ENCODE peak calls at places on chromosomes 7 and 10, in ten cellular contexts. M is ovary; H is GM04504; V is stimulated activated CD8-positive, alpha-beta memory T cell treated with anti-CD3 and anti-CD28 coated beads, Interleukin-2, amount 100 ng/mL, for 1 hour; G is GM12892; N is hypothalamus; U is HTR-8/SVneo; P is stimulated activated CD4-positive, alpha-beta T cell treated with anti-CD3 and anti-CD28 coated beads, Interleukin-1b, Interleukin-23, amount 100 ng/mL, for 24 hours; C is LoVo; Y is activated naive CD8-positive, alpha-beta T cell treated with anti-CD3 and anti-CD28 coated beads for 36 hours. A is an unnamed sample.

GRCh38 chr10:46525824-46526681 is 30.4 kb downstream of the GPRIN2 start:
- DNase-seq in P (no peak), M (peak; percentile 16), U (no peak), Y (no peak), G (no peak), N (no peak), V (no peak), C (no peak), H (no peak), A (no peak)

GRCh38 chr7:114939484-114940097 is 17.7 kb downstream of the MDFIC start:
- DNase-seq in Y (no peak), N (no peak), P (no peak), C (no peak), G (no peak), M (no peak), V (no peak), H (no peak), U (no peak), A (no peak)

GRCh38 chr10:122122493-122122892 is 133.5 kb downstream of the TACC2 start:
- DNase-seq in Y (no peak), V (no peak), G (no peak), C (no peak), N (no peak), M (no peak), H (no peak), P (no peak), U (no peak), A (no peak)

GRCh38 chr10:114709966-114710365 is 51.9 kb upstream of the ABLIM1 start:
- DNase-seq in G (no peak), C (no peak), U (no peak), Y (no peak), P (no peak), N (no peak), H (no peak), M (no peak), V (no peak), A (no peak)

GRCh38 chr7:5488286-5488878 is 64.7 kb upstream of the TNRC18 start:
- DNase-seq in Y (no peak), P (no peak), V (no peak), G (no peak), N (no peak), M (no peak), U (no peak), H (no peak), C (no peak), A (no peak)

GRCh38 chr10:97138174-97138573 is 47.6 kb downstream of the SLIT1 start:
- DNase-seq in N (no peak), P (no peak), G (no peak), Y (no peak), H (no peak), M (no peak), U (no peak), C (no peak), V (no peak), A (no peak)

GRCh38 chr10:60728056-60728455 is 50.2 kb upstream of the CDK1 start:
- DNase-seq in H (no peak), Y (no peak), U (no peak), G (no peak), V (no peak), M (no peak), N (no peak), P (no peak), C (no peak), A (no peak)

GRCh38 chr7:30660331-30661255 is 21.7 kb downstream of the CRHR2 start:
- DNase-seq in U (no peak), H (no peak), G (no peak), C (no peak), Y (no peak), P (no peak), V (no peak), M (no peak), N (no peak), A (no peak)

GRCh38 chr7:3082831-3083230 is 39.2 kb upstream of the CARD11 start:
- DNase-seq in H (no peak), C (no peak), G (no peak), U (no peak), V (no peak), P (no peak), N (no peak), Y (no peak), M (no peak), A (peak; percentile 29)

GRCh38 chr10:22631646-22632278 is 82.6 kb downstream of the PIP4K2A start:
- DNase-seq in N (peak; percentile 31), V (no peak), M (no peak), C (no peak), Y (no peak), G (no peak), U (no peak), P (no peak), H (no peak), A (no peak)

GRCh38 chr7:135190703-135191102 is 20.2 kb upstream of the CYREN start:
- DNase-seq in N (no peak), G (no peak), U (no peak), C (no peak), V (no peak), Y (no peak), P (no peak), M (no peak), H (no peak), A (no peak)

GRCh38 chr10:3226960-3227724 is 54.6 kb upstream of the PITRM1 start:
- DNase-seq in C (peak; percentile 34), Y (no peak), P (no peak), G (no peak), N (no peak), V (no peak), M (no peak), U (peak; percentile 53), H (peak; percentile 56), A (no peak)

GRCh38 chr7:135980665-135981180 is 3.6 kb upstream of the MTPN start:
- DNase-seq in C (peak; percentile 54), U (no peak), G (no peak), V (peak; percentile 20), N (no peak), M (no peak), P (no peak), Y (peak; percentile 47), H (peak; percentile 42), A (peak; percentile 54)

GRCh38 chr10:75272896-75273295 is 37.1 kb upstream of the COMTD1 start:
- DNase-seq in U (no peak), H (no peak), P (no peak), V (no peak), G (no peak), C (no peak), Y (no peak), N (no peak), M (no peak), A (no peak)

GRCh38 chr7:636396-636795 is 90.1 kb upstream of the DNAAF5 start:
- DNase-seq in P (no peak), M (peak; percentile 28), U (peak; percentile 87), G (no peak), V (peak; percentile 16), N (no peak), Y (no peak), H (no peak), C (no peak), A (peak; percentile 81)

GRCh38 chr7:128843938-128844621 is 13.9 kb downstream of the FLNC start:
- DNase-seq in C (no peak), H (no peak), V (no peak), P (no peak), G (no peak), M (no peak), Y (no peak), N (no peak), U (no peak), A (no peak)

GRCh38 chr10:7567896-7568295 is 98.9 kb downstream of the ITIH5 start:
- DNase-seq in C (no peak), M (peak; percentile 14), N (no peak), U (no peak), P (no peak), V (no peak), G (no peak), H (no peak), Y (no peak), A (no peak)

GRCh38 chr7:81715984-81716588 is 53.8 kb downstream of the HGF start:
- DNase-seq in C (peak; percentile 28), H (no peak), U (no peak), M (no peak), G (no peak), V (no peak), Y (no peak), P (no peak), N (no peak), A (no peak)

GRCh38 chr7:123748171-123748733 is 551 bp downstream of the WASL start:
- DNase-seq in C (peak; percentile 43), N (no peak), P (peak; percentile 4), G (no peak), H (no peak), Y (peak; percentile 41), V (no peak), M (peak; percentile 62), U (no peak), A (no peak)

GRCh38 chr10:95341716-95342130 is 50.9 kb upstream of the PDLIM1 start:
- DNase-seq in C (no peak), Y (no peak), M (no peak), H (peak; percentile 39), U (no peak), V (no peak), N (no peak), P (no peak), G (no peak), A (no peak)

GRCh38 chr7:40297741-40298311 is 163.0 kb downstream of the SUGCT start:
- DNase-seq in H (no peak), Y (no peak), N (no peak), G (no peak), P (no peak), C (no peak), V (no peak), M (no peak), U (no peak), A (no peak)

GRCh38 chr7:151882734-151883133 is 5.8 kb upstream of the PRKAG2 start:
- DNase-seq in G (no peak), U (no peak), Y (no peak), C (no peak), H (no peak), P (no peak), V (no peak), M (no peak), N (no peak), A (no peak)

GRCh38 chr10:69383485-69384089 is 33.1 kb downstream of the TACR2 start:
- DNase-seq in U (no peak), H (peak; percentile 62), M (no peak), C (no peak), G (no peak), V (no peak), P (no peak), Y (no peak), N (no peak), A (peak; percentile 68)

GRCh38 chr7:43076189-43076605 is 36.2 kb upstream of the HECW1 start:
- DNase-seq in U (no peak), G (no peak), N (no peak), V (no peak), H (peak; percentile 28), C (no peak), M (no peak), P (no peak), Y (peak; percentile 21), A (peak; percentile 29)

GRCh38 chr7:7898155-7898554 is 70.4 kb upstream of the GLCCI1 start:
- DNase-seq in Y (no peak), N (no peak), M (no peak), V (no peak), C (no peak), G (no peak), P (no peak), U (no peak), H (no peak), A (no peak)

GRCh38 chr10:130739016-130739756 is 572.3 kb downstream of the TCERG1L start:
- DNase-seq in M (peak; percentile 10), G (no peak), N (no peak), P (no peak), V (no peak), H (no peak), Y (no peak), U (no peak), C (no peak), A (no peak)

GRCh38 chr10:110005716-110006115 is 2.1 kb upstream of the ADD3 start:
- DNase-seq in P (no peak), V (no peak), N (no peak), G (no peak), Y (no peak), M (no peak), H (peak; percentile 43), U (no peak), C (no peak), A (peak; percentile 60)

GRCh38 chr10:101779544-101780186 is 3.6 kb downstream of the NPM3 start:
- DNase-seq in G (peak; percentile 86), U (no peak), Y (peak; percentile 86), M (peak; percentile 87), V (peak; percentile 56), P (peak; percentile 81), H (no peak), N (peak; percentile 62), C (no peak), A (peak; percentile 88)